ENCODE peak calls at places on chromosome 10, in nine cellular contexts. S is A172; I is A549; X is GM23248; E is activated CD8-positive, alpha-beta memory T cell treated with anti-CD3 and anti-CD28 coated beads, Interleukin-2, amount 50 U/mL, for 4 hours; T is fibroblast of lung; U is GM20000; W is GM18507; G is posterior cingulate gyrus. N is an unnamed sample.

GRCh38 chr10:71476249-71477011 is 79.7 kb downstream of the CDH23 start:
- DNase-seq in S (no peak), I (no peak), X (no peak), E (no peak), T (no peak), U (no peak), W (no peak), G (no peak), N (no peak)

GRCh38 chr10:111600772-111601171 is 523.9 kb downstream of the ADRA2A start:
- DNase-seq in S (no peak), I (no peak), X (no peak), E (no peak), T (no peak), U (no peak), W (no peak), G (peak), N (no peak)

GRCh38 chr10:45003432-45004000 is 2.8 kb downstream of the ZNF22 start:
- DNase-seq in S (no peak), I (no peak), X (no peak), E (no peak), T (no peak), U (no peak), W (no peak), G (no peak), N (no peak)

GRCh38 chr10:930415-931325 is 835 bp downstream of the LARP4B start:
- DNase-seq in S (peak), I (peak), X (peak), E (peak), T (peak), U (peak), W (no peak), G (no peak), N (no peak)

GRCh38 chr10:73379064-73379748 is 20.5 kb upstream of the CFAP70 start:
- DNase-seq in S (no peak), I (no peak), X (no peak), E (no peak), T (no peak), U (peak), W (no peak), G (no peak), N (peak)

GRCh38 chr10:132532784-132533560 is 4.6 kb upstream of the INPP5A start:
- DNase-seq in S (peak), I (peak), X (peak), E (no peak), T (peak), U (no peak), W (no peak), G (no peak), N (no peak)

GRCh38 chr10:1159131-1160061 is 103.2 kb downstream of the WDR37 start:
- DNase-seq in S (no peak), I (no peak), X (no peak), E (no peak), T (peak), U (no peak), W (no peak), G (no peak), N (no peak)

GRCh38 chr10:35274511-35275060 is 61.7 kb upstream of the CCNY start:
- DNase-seq in S (no peak), I (no peak), X (no peak), E (no peak), T (no peak), U (no peak), W (no peak), G (no peak), N (no peak)

GRCh38 chr10:77961668-77962067 is 35.1 kb upstream of the DLG5 start:
- DNase-seq in S (no peak), I (no peak), X (no peak), E (no peak), T (no peak), U (no peak), W (no peak), G (no peak), N (no peak)

GRCh38 chr10:129942936-129943724 is 20.9 kb downstream of the EBF3 start:
- DNase-seq in S (no peak), I (no peak), X (no peak), E (no peak), T (no peak), U (no peak), W (no peak), G (no peak), N (no peak)

GRCh38 chr10:13560597-13560996 is 26.2 kb upstream of the PRPF18 start:
- DNase-seq in S (peak), I (peak), X (peak), E (no peak), T (peak), U (no peak), W (no peak), G (no peak), N (no peak)

GRCh38 chr10:85548038-85548437 is 818.6 kb downstream of the GRID1 start:
- DNase-seq in S (peak), I (peak), X (peak), E (no peak), T (peak), U (peak), W (no peak), G (peak), N (peak)

GRCh38 chr10:30398193-30398592 is 35.8 kb upstream of the MAP3K8 start:
- DNase-seq in S (no peak), I (no peak), X (no peak), E (no peak), T (no peak), U (no peak), W (no peak), G (no peak), N (no peak)

GRCh38 chr10:73773152-73773879 is 8.5 kb upstream of the CHCHD1 start:
- DNase-seq in S (no peak), I (no peak), X (peak), E (no peak), T (no peak), U (peak), W (no peak), G (no peak), N (no peak)

GRCh38 chr10:18879284-18879683 is 169.3 kb upstream of the MALRD1 start:
- DNase-seq in S (no peak), I (no peak), X (no peak), E (no peak), T (no peak), U (no peak), W (no peak), G (no peak), N (no peak)

GRCh38 chr10:28891058-28891713 is 213.9 kb downstream of the BAMBI start:
- DNase-seq in S (peak), I (no peak), X (no peak), E (no peak), T (no peak), U (no peak), W (no peak), G (no peak), N (no peak)

GRCh38 chr10:115948415-115948814 is 324.6 kb downstream of the GFRA1 start:
- DNase-seq in S (no peak), I (peak), X (peak), E (no peak), T (peak), U (no peak), W (no peak), G (no peak), N (no peak)

GRCh38 chr10:30553625-30554442 is 75.7 kb downstream of the LYZL2 start:
- DNase-seq in S (no peak), I (peak), X (peak), E (no peak), T (peak), U (no peak), W (no peak), G (no peak), N (no peak)

GRCh38 chr10:32317795-32318194 is 29.2 kb downstream of the EPC1 start:
- DNase-seq in S (no peak), I (no peak), X (no peak), E (no peak), T (no peak), U (peak), W (peak), G (no peak), N (peak)

GRCh38 chr10:132303361-132304115 is 4.2 kb downstream of the STK32C start:
- DNase-seq in S (no peak), I (no peak), X (no peak), E (no peak), T (no peak), U (no peak), W (no peak), G (peak), N (no peak)

GRCh38 chr10:93904901-93905300 is 11.1 kb downstream of the SLC35G1 start:
- DNase-seq in S (no peak), I (no peak), X (no peak), E (no peak), T (no peak), U (no peak), W (no peak), G (no peak), N (no peak)

GRCh38 chr10:101467286-101467770 is 113.4 kb downstream of the BTRC start:
- DNase-seq in S (peak), I (peak), X (peak), E (no peak), T (peak), U (peak), W (peak), G (no peak), N (peak)

GRCh38 chr10:24238527-24239247 is 29.7 kb downstream of the KIAA1217 start:
- DNase-seq in S (no peak), I (no peak), X (no peak), E (no peak), T (no peak), U (no peak), W (no peak), G (no peak), N (no peak)

GRCh38 chr10:109067051-109067450 is 856.3 kb downstream of the XPNPEP1 start:
- DNase-seq in S (no peak), I (no peak), X (no peak), E (no peak), T (no peak), U (no peak), W (no peak), G (no peak), N (no peak)

GRCh38 chr10:16271571-16271970 is 165.2 kb upstream of the PTER start:
- DNase-seq in S (no peak), I (no peak), X (no peak), E (no peak), T (no peak), U (no peak), W (no peak), G (no peak), N (no peak)

GRCh38 chr10:44382131-44382858 is 2.6 kb downstream of the CXCL12 start:
- DNase-seq in S (no peak), I (no peak), X (peak), E (no peak), T (no peak), U (no peak), W (no peak), G (peak), N (no peak)

GRCh38 chr10:1199345-1199673 is 143.1 kb downstream of the WDR37 start:
- DNase-seq in S (no peak), I (no peak), X (no peak), E (no peak), T (no peak), U (no peak), W (no peak), G (no peak), N (no peak)

GRCh38 chr10:78298835-78299234 is 265.2 kb downstream of the RPS24 start:
- DNase-seq in S (no peak), I (no peak), X (no peak), E (no peak), T (no peak), U (no peak), W (no peak), G (no peak), N (no peak)

GRCh38 chr10:63431962-63432797 is 33.6 kb downstream of the JMJD1C start:
- DNase-seq in S (peak), I (peak), X (peak), E (no peak), T (no peak), U (no peak), W (no peak), G (no peak), N (peak)

GRCh38 chr10:78600740-78601139 is 468.0 kb upstream of the ZMIZ1 start:
- DNase-seq in S (no peak), I (no peak), X (peak), E (no peak), T (no peak), U (no peak), W (no peak), G (no peak), N (no peak)

GRCh38 chr10:5234106-5234877 is 37.7 kb downstream of the AKR1C4 start:
- DNase-seq in S (no peak), I (peak), X (peak), E (no peak), T (peak), U (no peak), W (no peak), G (no peak), N (no peak)

GRCh38 chr10:52637592-52637991 is 135.0 kb downstream of the MBL2 start:
- DNase-seq in S (no peak), I (peak), X (no peak), E (no peak), T (no peak), U (no peak), W (no peak), G (no peak), N (no peak)